ENCODE peak calls at places on chromosomes 4 and X, in eight cellular contexts. C, R, S, T, A, N, O and Q are unnamed samples. For H3K9me3 and H3K4me1, the result is how much of the 10 kb centered on the place peaks cover.

GRCh38 chr4:107252621-107253020 is 216.5 kb upstream of the DKK2 start:
- DNase-seq in O (no peak), S (no peak), A (peak), N (no peak), T (no peak), C (no peak), R (no peak), Q (no peak)

GRCh38 chr4:66045913-66046312 is 375.6 kb upstream of the EPHA5 start:
- DNase-seq in C (no peak), R (no peak), N (no peak), A (no peak), S (no peak), O (no peak), T (no peak), Q (no peak)

GRCh38 chr4:169249214-169249973 is 21.4 kb downstream of the SH3RF1 start:
- DNase-seq in T (no peak), S (no peak), N (no peak), O (no peak), A (peak), R (no peak), C (no peak), Q (no peak)

GRCh38 chrX:49039598-49040375 is 3.4 kb downstream of the TFE3 start:
- DNase-seq in R (peak), C (peak), T (peak), A (peak), N (peak), S (peak), O (no peak), Q (peak)

GRCh38 chrX:1378306-1378758 is 13.6 kb downstream of the SLC25A6 start:
- DNase-seq in T (no peak), O (peak), N (no peak), S (no peak), R (no peak), A (no peak), C (no peak), Q (no peak)

GRCh38 chr4:184402239-184402638 is 72.1 kb downstream of the IRF2 start:
- DNase-seq in N (no peak), S (no peak), R (no peak), A (no peak), C (no peak), O (no peak), T (no peak), Q (no peak)

GRCh38 chr4:26273308-26273980 is 47.4 kb upstream of the RBPJ start:
- DNase-seq in R (no peak), A (no peak), T (peak), O (no peak), S (no peak), C (no peak), N (no peak), Q (peak)

GRCh38 chr4:89660444-89660843 is 176.5 kb downstream of the SNCA start:
- DNase-seq in O (no peak), C (peak), R (no peak), T (no peak), A (no peak), N (no peak), S (no peak), Q (no peak)

GRCh38 chrX:49233176-49233575 is at the start of gene CACNA1F:
- DNase-seq in O (no peak), T (no peak), R (no peak), N (no peak), A (no peak), C (no peak), S (no peak), Q (no peak)

GRCh38 chr4:22552802-22553201 is 36.9 kb upstream of the ADGRA3 start:
- DNase-seq in R (no peak), O (no peak), S (no peak), C (no peak), T (no peak), A (peak), N (no peak), Q (no peak)

GRCh38 chr4:6968496-6968895 is 58.9 kb downstream of the TBC1D14 start:
- DNase-seq in N (no peak), S (no peak), O (no peak), R (no peak), C (no peak), T (no peak), A (no peak), Q (no peak)

GRCh38 chrX:103338663-103339062 is 8.6 kb downstream of the TCEAL7 start:
- DNase-seq in O (no peak), S (no peak), C (no peak), R (no peak), T (no peak), N (no peak), A (no peak), Q (no peak)

GRCh38 chrX:118116308-118117068 is at the start of gene KLHL13:
- DNase-seq in O (peak), N (peak), T (peak), R (no peak), A (no peak), C (peak), S (no peak), Q (peak)

GRCh38 chr4:187354740-187355139 is 631.1 kb upstream of the FAT1 start:
- DNase-seq in A (no peak), R (no peak), N (no peak), C (no peak), O (no peak), T (no peak), S (no peak), Q (no peak)

GRCh38 chrX:110045988-110046387 is 43.1 kb downstream of the TMEM164 start:
- DNase-seq in O (no peak), A (no peak), N (no peak), T (no peak), R (no peak), S (no peak), C (peak), Q (no peak)

GRCh38 chrX:120791013-120791643 is 84.5 kb downstream of the CT47B1 start:
- DNase-seq in T (peak), S (peak), R (no peak), A (peak), N (no peak), C (no peak), O (no peak), Q (peak)

GRCh38 chrX:19585370-19586082 is 70.2 kb upstream of the MAP3K15 start:
- DNase-seq in C (no peak), O (no peak), T (no peak), R (no peak), S (no peak), A (no peak), N (no peak), Q (no peak)

GRCh38 chr4:2334826-2335728 is 73.2 kb upstream of the MXD4 start:
- DNase-seq in C (no peak), S (no peak), T (no peak), A (no peak), O (peak), R (no peak), N (peak), Q (no peak)

GRCh38 chrX:153475751-153476281 is 5.4 kb upstream of the HAUS7 start:
- DNase-seq in O (no peak), C (no peak), A (no peak), N (no peak), S (no peak), T (no peak), R (no peak), Q (no peak)

GRCh38 chrX:153474718-153475117 is 4.3 kb upstream of the HAUS7 start:
- DNase-seq in A (peak), T (peak), R (no peak), O (no peak), N (peak), S (peak), C (no peak), Q (peak)

GRCh38 chrX:153473126-153473525 is 2.8 kb upstream of the HAUS7 start:
- DNase-seq in N (no peak), S (no peak), A (no peak), T (no peak), R (no peak), O (no peak), C (no peak), Q (no peak)

GRCh38 chrX:153476628-153477027 is 6.3 kb upstream of the HAUS7 start:
- DNase-seq in A (peak), R (no peak), S (no peak), C (no peak), T (peak), O (no peak), N (no peak), Q (no peak)

GRCh38 chrX:153474266-153474665 is 3.9 kb upstream of the HAUS7 start:
- DNase-seq in T (no peak), O (no peak), R (no peak), N (no peak), A (no peak), S (no peak), C (no peak), Q (no peak)
- TF ChIP-seq CTCF in T (no peak), O (no peak), R (no peak), N (no peak), A (no peak), S (no peak), C (no peak), Q (no peak)

GRCh38 chrX:47447607-47448006 is 35.4 kb downstream of the ZNF41 start:
- DNase-seq in O (no peak), S (no peak), C (no peak), T (no peak), R (no peak), N (no peak), A (no peak), Q (no peak)
- H3K9me3 ChIP-seq in O (under half), S (under half), C (under half), T (under half), R (under half), N (half or more), A (under half), Q (under half)

GRCh38 chr4:40306991-40307390 is 28.1 kb upstream of the CHRNA9 start:
- DNase-seq in R (peak), C (no peak), S (no peak), T (no peak), O (no peak), A (no peak), N (no peak), Q (no peak)
- H3K4me1 ChIP-seq in R (half or more), C (under half), S (under half), T (under half), O (under half), A (under half), N (half or more), Q (under half)

GRCh38 chrX:11784543-11784942 is 26.5 kb downstream of the MSL3 start:
- DNase-seq in N (no peak), O (no peak), R (no peak), S (no peak), C (no peak), T (no peak), A (no peak), Q (no peak)
- TF ChIP-seq CTCF in N (no peak), O (no peak), R (no peak), S (no peak), C (no peak), T (no peak), A (no peak), Q (no peak)

GRCh38 chr4:1253831-1254230 is 4.9 kb upstream of the CTBP1 start:
- DNase-seq in S (no peak), C (no peak), A (no peak), R (no peak), O (no peak), N (peak), T (no peak), Q (no peak)
- H3K9me3 ChIP-seq in S (under half), C (under half), A (under half), R (under half), O (under half), N (under half), T (under half), Q (under half)